ENCODE peak calls at places on chromosomes 12 and 14, in eight cellular contexts. X is endothelial cell of umbilical vein, S is suprapubic skin, J is HCT116, E is HepG2, T is H1, M is transverse colon, I is prostate gland. Y is an unnamed sample. For H3K4me1, the result is how much of the 10 kb centered on the place peaks cover.

GRCh38 chr12:57278465-57279453 is 27.8 kb upstream of the STAC3 start:
- DNase-seq in S (no peak), I (peak), T (no peak), X (no peak), J (no peak), E (no peak), M (no peak), Y (no peak)

GRCh38 chr12:119444462-119445044 is 110.0 kb downstream of the CCDC60 start:
- DNase-seq in I (peak), T (peak), X (peak), M (peak), J (peak), S (no peak), E (peak), Y (no peak)

GRCh38 chr14:50734950-50735697 is 67.0 kb upstream of the SAV1 start:
- DNase-seq in I (peak), M (no peak), J (no peak), T (no peak), X (no peak), E (no peak), S (no peak), Y (no peak)

GRCh38 chr14:89578048-89578619 is 161.1 kb upstream of the FOXN3 start:
- DNase-seq in J (no peak), T (no peak), M (no peak), S (no peak), E (no peak), I (no peak), X (no peak), Y (no peak)

GRCh38 chr14:104805326-104805678 is 4.4 kb downstream of the ZBTB42 start:
- DNase-seq in J (peak), X (no peak), I (no peak), T (no peak), E (no peak), S (no peak), M (no peak), Y (no peak)

GRCh38 chr12:118398878-118399277 is 22.5 kb downstream of the SUDS3 start:
- DNase-seq in J (no peak), E (no peak), M (no peak), I (no peak), T (no peak), X (no peak), S (no peak), Y (no peak)

GRCh38 chr12:30010071-30011052 is 226.6 kb upstream of the TMTC1 start:
- DNase-seq in J (no peak), T (no peak), X (peak), I (no peak), S (no peak), M (no peak), E (no peak), Y (no peak)

GRCh38 chr12:100741084-100741711 is 53.4 kb upstream of the ANO4 start:
- DNase-seq in J (peak), T (no peak), S (no peak), E (peak), M (no peak), I (no peak), X (peak), Y (no peak)

GRCh38 chr12:57243521-57244305 is 7.3 kb downstream of the STAC3 start:
- DNase-seq in T (no peak), J (peak), X (peak), E (peak), S (peak), M (peak), I (peak), Y (peak)

DNA sequence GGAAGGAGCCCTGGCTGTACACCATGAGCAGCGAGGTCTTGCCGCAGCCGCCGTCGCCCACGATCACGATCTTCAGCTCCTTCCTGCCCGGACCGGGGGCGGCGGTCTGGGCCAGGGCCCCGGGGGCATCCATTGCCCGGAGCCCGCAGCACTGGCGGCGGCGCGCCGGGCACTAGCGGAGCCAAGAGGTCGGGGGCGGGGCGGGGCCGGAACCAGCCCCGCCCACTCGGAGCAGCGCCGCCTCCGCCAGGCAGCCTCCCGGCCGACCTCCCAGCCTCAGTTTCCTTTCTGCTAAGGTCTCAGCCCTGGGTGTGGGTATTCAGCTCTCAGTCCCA is at the start of gene RHOF:
- DNase-seq in I (no peak), T (no peak), S (no peak), J (no peak), M (peak), X (no peak), E (no peak), Y (no peak)
- TF ChIP-seq POLR2A in I (no peak), T (no peak), S (no peak), J (peak), M (peak), X (no peak), E (peak), Y (no peak)

GRCh38 chr12:110314308-110314707 is 33.3 kb downstream of the ATP2A2 start:
- DNase-seq in T (no peak), S (no peak), I (no peak), E (peak), J (no peak), M (no peak), X (peak), Y (no peak)
- H3K4me1 ChIP-seq in T (under half), S (under half), I (under half), E (half or more), J (under half), M (under half), X (under half), Y (half or more)

DNA sequence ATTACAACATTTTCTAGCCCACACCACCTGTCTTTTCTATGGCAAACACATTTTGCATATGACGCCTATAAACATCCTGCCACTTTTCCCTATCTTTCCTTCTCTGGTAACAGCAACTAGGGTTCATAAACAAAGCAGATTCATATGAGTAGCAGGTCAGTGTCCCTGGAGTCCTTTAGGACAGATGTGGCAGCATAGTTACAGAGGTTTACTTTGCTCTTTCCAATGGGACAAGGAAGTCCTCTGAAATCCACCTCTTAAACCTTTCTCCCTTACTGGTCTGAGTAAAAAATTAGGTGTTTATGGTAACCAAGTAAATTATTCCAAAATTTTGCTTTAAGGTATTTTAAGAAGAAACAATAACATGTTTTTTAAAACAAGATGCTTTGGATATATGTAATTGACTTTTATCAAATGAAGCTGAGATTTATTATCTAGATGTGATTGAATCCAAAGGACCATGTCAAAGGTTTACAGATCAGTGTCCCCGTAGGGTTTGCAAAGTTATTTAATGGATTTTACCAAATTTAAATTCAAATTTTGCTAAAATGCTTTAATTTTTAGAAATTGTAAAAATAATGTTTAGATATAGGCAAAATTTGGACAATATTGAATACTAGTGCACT is 79.2 kb upstream of the PAWR start:
- DNase-seq in I (no peak), E (no peak), T (no peak), J (no peak), M (no peak), S (no peak), X (no peak), Y (no peak)
- TF ChIP-seq POLR2AphosphoS5 in I (no peak), E (no peak), T (no peak), J (no peak), M (no peak), S (no peak), X (no peak), Y (no peak)

GRCh38 chr12:55730447-55730820 is 1.6 kb upstream of the CD63 start:
- DNase-seq in M (no peak), T (no peak), E (no peak), S (no peak), X (no peak), J (no peak), I (no peak), Y (no peak)

GRCh38 chr12:55728185-55728931 is 451 bp downstream of the CD63 start:
- DNase-seq in E (no peak), S (peak), J (no peak), I (peak), T (no peak), M (peak), X (peak), Y (no peak)

GRCh38 chr12:55728932-55729591 is at the start of gene CD63:
- DNase-seq in J (no peak), M (peak), E (peak), T (no peak), I (peak), X (peak), S (peak), Y (no peak)

GRCh38 chr12:55727643-55728184 is 1.1 kb downstream of the CD63 start:
- DNase-seq in S (peak), E (no peak), M (peak), J (no peak), X (peak), T (no peak), I (peak), Y (no peak)

DNA sequence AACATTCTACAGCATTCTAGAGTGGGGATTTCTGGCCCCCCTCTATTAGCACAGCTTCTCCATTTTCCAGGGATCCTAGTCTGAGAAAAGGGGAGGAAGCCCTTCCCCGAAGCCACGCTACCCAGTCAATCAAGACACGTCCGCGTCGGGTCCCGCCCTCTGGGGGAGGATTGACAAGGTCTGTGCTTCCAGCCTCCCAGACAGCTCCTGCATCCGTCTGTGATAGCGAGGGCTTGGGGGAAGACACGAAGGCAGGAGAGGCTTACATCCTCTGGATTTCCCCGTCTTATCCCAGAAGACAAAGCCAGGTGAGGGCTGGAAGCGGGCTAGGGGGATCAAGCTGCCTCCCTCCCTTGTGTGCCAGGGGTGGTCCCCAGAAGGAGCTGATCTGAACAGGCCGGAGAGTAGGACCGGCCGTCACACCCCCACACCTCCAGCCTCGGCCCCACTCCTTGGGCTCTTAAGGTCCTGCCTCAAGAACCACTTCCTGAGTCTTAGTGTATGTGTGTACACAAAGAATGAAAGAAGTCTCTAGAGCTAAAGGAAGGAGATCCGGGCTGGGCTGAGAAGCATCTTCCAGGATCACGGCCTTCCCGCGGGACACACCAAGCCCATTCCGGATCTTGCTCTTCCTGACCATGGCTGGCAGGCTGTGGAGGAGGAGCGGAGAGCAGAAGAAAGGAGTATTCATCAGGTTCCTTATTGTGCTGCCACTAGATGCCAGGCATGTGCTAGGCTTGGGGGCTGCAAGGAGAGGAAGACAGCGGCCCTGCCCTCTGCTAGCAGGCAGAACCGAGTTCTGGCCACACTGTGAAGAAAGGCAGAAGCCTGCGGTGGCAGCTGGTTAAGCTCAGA is 1.0 kb upstream of the CD63 start:
- DNase-seq in S (peak), I (peak), T (no peak), J (peak), X (peak), M (peak), E (peak), Y (peak)
- TF ChIP-seq POLR2A in S (no peak), I (peak), T (peak), J (no peak), X (peak), M (peak), E (peak), Y (peak)

GRCh38 chr12:6941786-6942185 is 1.8 kb upstream of the RNU7-1 start:
- DNase-seq in E (no peak), I (no peak), X (no peak), J (no peak), T (no peak), S (no peak), M (no peak), Y (no peak)

GRCh38 chr12:6942331-6942665 is 1.3 kb upstream of the RNU7-1 start:
- DNase-seq in E (no peak), J (no peak), X (no peak), S (no peak), I (no peak), T (no peak), M (no peak), Y (no peak)

GRCh38 chr12:6943719-6944380 is at the start of the genes C12orf57 and RNU7-1:
- DNase-seq in E (peak), M (peak), J (peak), S (peak), I (peak), X (peak), T (no peak), Y (no peak)

GRCh38 chr12:6944381-6945186 is 762 bp downstream of the C12orf57 start:
- DNase-seq in E (peak), T (no peak), S (peak), X (peak), J (peak), M (peak), I (peak), Y (peak)

DNA sequence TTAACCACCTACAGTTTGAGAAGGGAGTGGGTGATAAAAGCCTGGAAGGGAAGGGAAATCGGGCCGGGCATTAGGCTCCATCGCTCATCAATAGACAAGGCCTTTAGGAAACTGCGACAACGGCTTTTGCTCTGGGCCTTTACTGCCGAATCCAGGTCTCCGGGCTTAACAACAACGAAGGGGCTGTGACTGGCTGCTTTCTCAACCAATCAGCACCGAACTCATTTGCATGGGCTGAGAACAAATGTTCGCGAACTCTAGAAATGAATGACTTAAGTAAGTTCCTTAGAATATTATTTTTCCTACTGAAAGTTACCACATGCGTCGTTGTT is 263 bp upstream of the RNU7-1 start:
- DNase-seq in I (peak), E (peak), M (peak), T (no peak), X (no peak), S (peak), J (peak), Y (no peak)
- H3K4me1 ChIP-seq in I (under half), E (under half), M (under half), T (under half), X (under half), S (under half), J (half or more), Y (under half)

GRCh38 chr14:34078117-34078743 is 127.4 kb upstream of the EGLN3 start:
- DNase-seq in T (no peak), X (no peak), I (no peak), J (no peak), E (no peak), M (no peak), S (no peak), Y (no peak)
- TF ChIP-seq POLR2AphosphoS5 in T (no peak), X (no peak), I (no peak), J (no peak), E (no peak), M (no peak), S (no peak), Y (no peak)

DNA sequence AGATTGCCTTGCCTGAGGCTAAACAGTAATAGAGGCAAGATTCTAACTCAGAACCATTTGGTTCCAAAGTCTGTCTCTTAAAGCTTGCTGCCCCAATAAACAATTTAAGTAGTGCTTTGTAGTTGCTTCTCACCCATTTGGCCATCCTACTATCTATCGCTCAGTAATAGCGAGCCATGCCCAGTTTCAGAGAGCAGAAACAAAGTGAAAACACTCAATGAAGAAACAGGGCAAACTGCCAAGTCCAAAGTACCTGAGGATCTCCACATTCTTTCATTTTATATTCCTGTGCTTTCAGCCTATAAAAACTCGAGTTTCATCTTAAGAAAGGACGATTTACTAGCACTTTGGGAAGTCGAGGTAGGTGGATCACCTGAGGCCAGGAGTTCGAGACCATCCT is 103.3 kb upstream of the BBS10 start:
- DNase-seq in M (no peak), E (peak), J (no peak), S (no peak), X (no peak), T (no peak), I (no peak), Y (no peak)
- TF ChIP-seq POLR2A in M (no peak), E (no peak), J (no peak), S (no peak), X (no peak), T (no peak), I (no peak), Y (no peak)

DNA sequence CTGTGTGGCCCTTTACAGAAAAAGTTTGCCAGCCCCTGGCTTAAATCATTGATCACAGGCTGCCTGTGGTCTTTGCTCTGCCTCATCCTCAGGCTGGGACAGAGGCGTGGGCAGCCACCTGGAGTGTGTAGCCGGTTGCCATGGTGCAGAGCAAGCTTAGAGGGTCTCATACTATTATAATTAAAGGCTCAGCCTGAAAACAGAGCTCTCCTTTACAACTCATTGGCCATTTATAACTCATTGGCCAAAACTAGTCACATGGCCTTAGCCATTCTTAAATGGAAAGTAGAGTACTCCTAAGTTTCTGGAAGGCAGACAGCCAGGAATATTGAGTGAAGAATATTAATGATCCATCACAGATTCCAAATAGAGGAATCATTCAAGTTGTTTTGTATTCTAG is 3.0 kb downstream of the HSP90B1 start:
- DNase-seq in X (no peak), M (no peak), S (no peak), T (no peak), I (no peak), J (no peak), E (no peak), Y (no peak)
- H3K4me1 ChIP-seq in X (under half), M (under half), S (under half), T (under half), I (under half), J (under half), E (half or more), Y (half or more)

Y was measured in vagina.